ENCODE peak calls at places on chromosomes 12 and 14, in six cellular contexts. B, L, Y, P, J and E are unnamed samples.
A peak's percentile ranks its signal among the peaks of the same experiment; 100 is the strongest.

GRCh38 chr12:82479511-82479910 is 121.2 kb downstream of the METTL25 start:
- DNase-seq in L (peak; percentile 17), Y (peak; percentile 60), J (peak; percentile 59), P (no peak), B (peak; percentile 67), E (no peak)

GRCh38 chr14:53295985-53296582 is 143.0 kb upstream of the DDHD1 start:
- DNase-seq in L (peak; percentile 49), P (peak; percentile 57), Y (peak; percentile 6), B (peak; percentile 37), J (peak; percentile 45), E (peak; percentile 25)

GRCh38 chr12:94277426-94278000 is 129.1 kb downstream of the PLXNC1 start:
- DNase-seq in J (peak; percentile 26), L (peak; percentile 18), Y (peak; percentile 20), P (no peak), B (peak; percentile 27), E (no peak)

GRCh38 chr12:100427078-100427477 is 46.6 kb upstream of the NR1H4 start:
- DNase-seq in L (peak; percentile 15), B (peak; percentile 86), J (peak; percentile 72), Y (peak; percentile 79), P (no peak), E (no peak)

GRCh38 chr14:60561845-60562746 is 53.1 kb downstream of the SIX6 start:
- DNase-seq in J (peak; percentile 82), L (peak; percentile 63), B (peak; percentile 77), P (peak; percentile 90), Y (peak; percentile 61), E (peak; percentile 34)

GRCh38 chr12:129532707-129533499 is 370.9 kb downstream of the TMEM132D start:
- DNase-seq in B (no peak), P (no peak), J (no peak), L (no peak), Y (no peak), E (no peak)

GRCh38 chr14:54312166-54312801 is 84.5 kb upstream of the CDKN3 start:
- DNase-seq in J (peak; percentile 85), L (peak; percentile 93), P (no peak), B (peak; percentile 96), Y (peak; percentile 94), E (no peak)

GRCh38 chr14:94936901-94937321 is 167.0 kb upstream of the GSC start:
- DNase-seq in L (no peak), P (no peak), Y (no peak), B (no peak), J (no peak), E (no peak)

GRCh38 chr12:114439833-114440449 is 34.0 kb upstream of the TBX5 start:
- DNase-seq in J (no peak), P (no peak), B (no peak), Y (no peak), L (no peak), E (no peak)

DNA sequence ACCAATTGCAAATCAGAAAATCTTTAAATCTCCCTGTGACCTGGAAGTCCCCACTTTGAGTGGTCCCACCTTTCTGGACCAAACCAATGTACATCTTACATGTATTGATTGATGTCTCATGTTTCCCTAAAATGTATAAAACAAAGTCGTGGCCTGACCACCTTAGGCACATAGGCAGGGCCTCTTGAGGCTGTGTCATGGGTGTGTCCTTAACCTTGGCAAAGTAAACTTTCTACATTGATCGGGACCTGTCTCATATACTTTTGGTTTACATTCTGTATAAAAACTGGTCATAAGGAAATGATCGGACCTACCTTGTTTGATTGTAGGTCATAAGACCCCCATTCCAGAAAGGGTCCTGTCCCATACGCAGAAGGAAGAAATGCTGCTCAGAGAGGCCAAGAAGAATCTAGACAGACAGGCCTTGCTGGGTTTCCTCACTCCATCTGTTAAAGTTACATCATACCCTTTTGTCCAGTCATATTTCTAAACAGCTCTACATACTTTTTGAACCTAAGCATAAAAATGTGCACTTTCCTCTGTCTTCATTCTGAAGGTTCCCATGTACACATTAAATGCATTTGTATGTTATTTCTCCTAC is 30.0 kb upstream of the CPM start:
- DNase-seq in Y (no peak), L (peak; percentile 31), P (no peak), J (peak; percentile 70), B (no peak), E (no peak)
- H3K27ac ChIP-seq in Y (no peak overlapping the region), L (no peak overlapping the region), P (no peak overlapping the region), J (peak overlapping the region; percentile 32), B (no peak overlapping the region), E (no peak overlapping the region)

DNA sequence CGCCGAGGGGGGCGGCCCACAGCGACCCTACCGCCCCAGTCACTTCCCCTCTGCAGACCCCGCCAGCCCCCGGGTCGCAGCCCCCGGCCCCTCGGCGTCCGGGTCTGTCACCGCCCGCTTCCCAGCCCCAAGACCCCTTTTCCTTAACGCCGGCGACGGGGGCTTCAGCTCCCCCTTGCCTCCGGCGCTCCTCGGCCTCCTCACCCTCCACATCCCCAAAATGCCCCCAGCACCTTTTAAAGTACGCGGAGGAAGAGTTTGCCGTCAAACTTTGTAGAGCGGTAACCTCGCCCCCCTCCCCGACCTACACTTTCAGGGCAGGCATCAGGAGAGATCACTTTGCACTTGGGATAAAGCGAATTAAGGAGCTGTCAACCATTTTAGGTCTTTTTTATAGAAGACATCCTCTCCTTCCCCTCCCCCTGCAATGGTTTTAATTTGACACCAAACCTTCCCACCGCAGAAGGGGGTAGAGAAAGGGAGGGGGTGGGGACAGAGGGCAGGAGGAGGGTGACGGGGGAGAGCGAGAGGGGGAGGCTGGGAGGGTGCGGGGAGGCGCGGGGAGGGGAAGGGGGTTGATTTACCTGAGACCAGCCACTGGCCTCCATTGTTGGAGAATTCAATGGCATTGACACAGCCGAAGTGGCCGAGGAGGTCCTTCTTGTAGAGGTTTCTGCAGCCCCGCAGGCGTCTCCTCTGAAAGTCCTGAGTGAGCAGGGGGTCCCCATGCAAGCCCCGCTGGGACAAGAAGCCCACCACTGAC is 557 bp downstream of the DCAF5 start:
- DNase-seq in B (peak; percentile 51), J (no peak), L (peak; percentile 55), P (peak; percentile 67), Y (peak; percentile 28), E (peak; percentile 28)
- H2AFZ ChIP-seq in B (peak overlapping the region; percentile 61), J (peak overlapping the region; percentile 94), L (no peak overlapping the region), P (peak overlapping the region; percentile 87), Y (peak overlapping the region; percentile 79), E (peak overlapping the region; percentile 75)

GRCh38 chr14:68546839-68547238 is 246.0 kb downstream of the ZFP36L1 start:
- DNase-seq in L (peak; percentile 84), J (peak; percentile 88), P (no peak), B (peak; percentile 90), Y (peak; percentile 87), E (no peak)
- H3K27ac ChIP-seq in L (no peak overlapping the region), J (peak overlapping the region; percentile 95), P (no peak overlapping the region), B (peak overlapping the region; percentile 100), Y (peak overlapping the region; percentile 98), E (no peak overlapping the region)

GRCh38 chr12:121033625-121034349 is 5.3 kb downstream of the OASL start:
- DNase-seq in J (no peak), L (peak; percentile 18), P (no peak), Y (peak; percentile 36), B (peak; percentile 51), E (no peak)
- H2AFZ ChIP-seq in J (no peak overlapping the region), L (no peak overlapping the region), P (peak overlapping the region; percentile 34), Y (peak overlapping the region; percentile 20), B (no peak overlapping the region), E (no peak overlapping the region)

GRCh38 chr14:92565040-92565717 is 51.6 kb downstream of the RIN3 start:
- DNase-seq in B (peak; percentile 44), L (no peak), J (no peak), Y (peak; percentile 29), P (no peak), E (no peak)
- H3K27ac ChIP-seq in B (no peak overlapping the region), L (no peak overlapping the region), J (peak overlapping the region; percentile 7), Y (no peak overlapping the region), P (no peak overlapping the region), E (no peak overlapping the region)

GRCh38 chr14:88002421-88002820 is 2.5 kb upstream of the GPR65 start:
- DNase-seq in L (no peak), Y (no peak), J (no peak), B (no peak), P (peak; percentile 19), E (no peak)
- H2AFZ ChIP-seq in L (no peak overlapping the region), Y (no peak overlapping the region), J (no peak overlapping the region), B (no peak overlapping the region), P (peak overlapping the region; percentile 73), E (no peak overlapping the region)

GRCh38 chr12:113259499-113259953 is 38.3 kb downstream of the TPCN1 start:
- DNase-seq in L (peak; percentile 40), Y (no peak), B (no peak), J (no peak), P (no peak), E (no peak)

GRCh38 chr12:113260636-113261300 is 39.5 kb downstream of the TPCN1 start:
- DNase-seq in B (no peak), P (no peak), J (no peak), Y (no peak), L (no peak), E (no peak)

GRCh38 chr12:113261847-113262470 is 40.7 kb downstream of the TPCN1 start:
- DNase-seq in J (peak; percentile 22), B (no peak), Y (no peak), P (peak; percentile 47), L (peak; percentile 31), E (no peak)

GRCh38 chr12:113257564-113257963 is 36.3 kb downstream of the TPCN1 start:
- DNase-seq in B (no peak), J (no peak), P (no peak), L (no peak), Y (no peak), E (no peak)

GRCh38 chr12:113260127-113260526 is 38.9 kb downstream of the TPCN1 start:
- DNase-seq in B (no peak), J (no peak), Y (no peak), L (no peak), P (no peak), E (no peak)
- H3K27ac ChIP-seq in B (no peak overlapping the region), J (no peak overlapping the region), Y (no peak overlapping the region), L (peak overlapping the region; percentile 65), P (peak overlapping the region; percentile 42), E (no peak overlapping the region)

DNA sequence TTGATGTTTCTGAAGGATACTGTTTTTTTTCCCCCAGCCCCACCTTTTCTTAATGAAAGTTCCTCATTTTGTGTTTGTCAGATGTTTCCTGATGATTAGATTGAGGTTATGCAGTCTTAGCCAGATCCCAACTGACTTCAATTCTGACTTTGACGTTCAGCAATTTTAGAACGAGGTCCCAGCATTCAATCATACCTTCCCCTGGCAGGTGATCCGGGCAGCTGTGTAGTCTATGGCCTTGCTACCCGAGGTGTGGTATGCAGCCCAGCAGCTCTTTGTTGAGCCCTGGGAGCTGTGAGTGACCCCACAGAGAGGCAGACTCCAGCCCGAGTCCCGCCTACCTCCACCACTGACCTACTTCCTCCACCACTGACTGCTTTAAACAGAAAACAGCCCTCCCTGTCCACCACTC is 82.7 kb downstream of the LGMN start:
- DNase-seq in Y (no peak), B (no peak), J (no peak), P (no peak), L (no peak), E (no peak)
- H2AFZ ChIP-seq in Y (no peak overlapping the region), B (no peak overlapping the region), J (no peak overlapping the region), P (no peak overlapping the region), L (no peak overlapping the region), E (no peak overlapping the region)

GRCh38 chr14:74591394-74591793 is 20.6 kb downstream of the LTBP2 start:
- DNase-seq in L (no peak), P (no peak), J (no peak), Y (no peak), B (no peak), E (no peak)
- H3K27ac ChIP-seq in L (peak overlapping the region; percentile 24), P (no peak overlapping the region), J (peak overlapping the region; percentile 26), Y (no peak overlapping the region), B (peak overlapping the region; percentile 88), E (no peak overlapping the region)